ENCODE peak calls at places on chromosome 22, in five cellular contexts. One of them, this sample, is unnamed.

GRCh38 chr22:24460418-24461089 is 33.2 kb downstream of the ADORA2A start:
- DNase-seq in EH: no peak
- DNase-seq in epithelial cell of prostate: no peak
- DNase-seq in HT-29: no peak
- DNase-seq in psoas muscle: no peak
- DNase-seq in this sample: no peak

GRCh38 chr22:42317691-42318547 is 47.5 kb upstream of the TCF20 start:
- DNase-seq in EH: no peak
- DNase-seq in epithelial cell of prostate: no peak
- DNase-seq in HT-29: peak; percentile 30
- DNase-seq in psoas muscle: no peak
- DNase-seq in this sample: no peak

GRCh38 chr22:42202048-42202447 is 68.4 kb downstream of the TCF20 start:
- DNase-seq in EH: no peak
- DNase-seq in epithelial cell of prostate: no peak
- DNase-seq in HT-29: no peak
- DNase-seq in psoas muscle: no peak
- DNase-seq in this sample: no peak

GRCh38 chr22:37891926-37892325 is 14.2 kb upstream of the MICALL1 start:
- DNase-seq in EH: no peak
- DNase-seq in epithelial cell of prostate: no peak
- DNase-seq in HT-29: no peak
- DNase-seq in psoas muscle: no peak
- DNase-seq in this sample: no peak

GRCh38 chr22:30036656-30037055 is 43.6 kb upstream of the HORMAD2 start:
- DNase-seq in EH: peak; percentile 66
- DNase-seq in epithelial cell of prostate: no peak
- DNase-seq in HT-29: peak; percentile 55
- DNase-seq in psoas muscle: no peak
- DNase-seq in this sample: no peak

GRCh38 chr22:44400763-44401060 is 88.0 kb upstream of the SHISAL1 start:
- DNase-seq in EH: peak; percentile 45
- DNase-seq in epithelial cell of prostate: no peak
- DNase-seq in HT-29: no peak
- DNase-seq in psoas muscle: no peak
- DNase-seq in this sample: no peak

GRCh38 chr22:38177926-38178604 is 3.6 kb downstream of the PLA2G6 start:
- DNase-seq in EH: peak; percentile 95
- DNase-seq in epithelial cell of prostate: no peak
- DNase-seq in HT-29: peak; percentile 84
- DNase-seq in psoas muscle: peak; percentile 82
- DNase-seq in this sample: no peak

GRCh38 chr22:31861226-31861840 is 83.0 kb upstream of the YWHAH start:
- DNase-seq in EH: peak; percentile 43
- DNase-seq in epithelial cell of prostate: no peak
- DNase-seq in HT-29: no peak
- DNase-seq in psoas muscle: no peak
- DNase-seq in this sample: no peak

GRCh38 chr22:19766235-19766505 is 5.6 kb downstream of the TBX1 start:
- DNase-seq in EH: no peak
- DNase-seq in epithelial cell of prostate: no peak
- DNase-seq in HT-29: no peak
- DNase-seq in psoas muscle: peak; percentile 33
- DNase-seq in this sample: no peak

GRCh38 chr22:40323681-40324083 is 22.6 kb upstream of the ADSL start:
- DNase-seq in EH: no peak
- DNase-seq in epithelial cell of prostate: no peak
- DNase-seq in HT-29: no peak
- DNase-seq in psoas muscle: no peak
- DNase-seq in this sample: no peak

GRCh38 chr22:19629331-19629719 is 85.0 kb upstream of the SEPTIN5 start:
- DNase-seq in EH: no peak
- DNase-seq in epithelial cell of prostate: no peak
- DNase-seq in HT-29: no peak
- DNase-seq in psoas muscle: no peak
- DNase-seq in this sample: no peak

GRCh38 chr22:21041937-21042336 is 3.8 kb upstream of the LRRC74B start:
- DNase-seq in EH: peak; percentile 80
- DNase-seq in epithelial cell of prostate: no peak
- DNase-seq in HT-29: no peak
- DNase-seq in psoas muscle: peak; percentile 17
- DNase-seq in this sample: no peak

GRCh38 chr22:17079572-17079971 is 5.2 kb upstream of the IL17RA start:
- DNase-seq in EH: no peak
- DNase-seq in epithelial cell of prostate: no peak
- DNase-seq in HT-29: no peak
- DNase-seq in psoas muscle: no peak
- DNase-seq in this sample: no peak

GRCh38 chr22:23237841-23238240 is 57.5 kb downstream of the BCR start:
- DNase-seq in EH: no peak
- DNase-seq in epithelial cell of prostate: no peak
- DNase-seq in HT-29: no peak
- DNase-seq in psoas muscle: no peak
- DNase-seq in this sample: no peak

GRCh38 chr22:24141586-24141985 is 39.7 kb upstream of the SUSD2 start:
- DNase-seq in EH: no peak
- DNase-seq in epithelial cell of prostate: peak; percentile 36
- DNase-seq in HT-29: no peak
- DNase-seq in psoas muscle: no peak
- DNase-seq in this sample: no peak

GRCh38 chr22:29382575-29383328 is 5.6 kb downstream of the AP1B1 start:
- DNase-seq in EH: no peak
- DNase-seq in epithelial cell of prostate: no peak
- DNase-seq in HT-29: peak; percentile 77
- DNase-seq in psoas muscle: no peak
- DNase-seq in this sample: no peak

GRCh38 chr22:37365950-37366349 is 61.3 kb downstream of the ELFN2 start:
- DNase-seq in EH: no peak
- DNase-seq in epithelial cell of prostate: no peak
- DNase-seq in HT-29: no peak
- DNase-seq in psoas muscle: no peak
- DNase-seq in this sample: no peak